ENCODE peak calls at places on chromosome 11, in six cellular contexts. Y is DMS153, Z is SK-N-DZ, Q is IMR-90, F is H4, C is fibroblast of the conjunctiva. M is an unnamed sample.

GRCh38 chr11:26493616-26494015 is 78.4 kb downstream of the MUC15 start:
- DNase-seq in Y (no peak), Z (no peak), Q (no peak), F (no peak), C (no peak), M (no peak)

GRCh38 chr11:57251491-57252104 is 14.5 kb upstream of the APLNR start:
- DNase-seq in Y (no peak), Z (no peak), Q (peak), F (peak), C (peak), M (no peak)

GRCh38 chr11:74543991-74544390 is 48.4 kb upstream of the POLD3 start:
- DNase-seq in Y (peak), Z (no peak), Q (no peak), F (no peak), C (no peak), M (no peak)

GRCh38 chr11:129249351-129249750 is 57.2 kb upstream of the ARHGAP32 start:
- DNase-seq in Y (no peak), Z (no peak), Q (peak), F (peak), C (peak), M (no peak)

GRCh38 chr11:134270250-134270714 is 5.9 kb upstream of the GLB1L3 start:
- DNase-seq in Y (no peak), Z (peak), Q (no peak), F (peak), C (no peak), M (no peak)

GRCh38 chr11:9396752-9397151 is 12.3 kb downstream of the IPO7 start:
- DNase-seq in Y (no peak), Z (no peak), Q (no peak), F (no peak), C (no peak), M (no peak)

GRCh38 chr11:61056566-61056965 is 45.7 kb upstream of the CD5 start:
- DNase-seq in Y (no peak), Z (no peak), Q (no peak), F (no peak), C (no peak), M (no peak)

GRCh38 chr11:34644669-34645406 is 23.9 kb downstream of the EHF start:
- DNase-seq in Y (no peak), Z (no peak), Q (peak), F (peak), C (peak), M (no peak)

GRCh38 chr11:75966546-75967287 is 151.7 kb downstream of the UVRAG start:
- DNase-seq in Y (no peak), Z (no peak), Q (peak), F (peak), C (peak), M (peak)

GRCh38 chr11:90310210-90310609 is 87.4 kb upstream of the CHORDC1 start:
- DNase-seq in Y (no peak), Z (no peak), Q (no peak), F (no peak), C (no peak), M (no peak)

GRCh38 chr11:94790771-94791180 is 22.6 kb downstream of the AMOTL1 start:
- DNase-seq in Y (no peak), Z (no peak), Q (peak), F (no peak), C (no peak), M (peak)

GRCh38 chr11:73295259-73295995 is 12.6 kb upstream of the ARHGEF17 start:
- DNase-seq in Y (peak), Z (peak), Q (peak), F (peak), C (no peak), M (peak)

GRCh38 chr11:86162257-86162656 is 82.3 kb upstream of the EED start:
- DNase-seq in Y (no peak), Z (no peak), Q (peak), F (peak), C (peak), M (peak)

GRCh38 chr11:65962136-65962564 is 616 bp downstream of the SART1 start:
- DNase-seq in Y (no peak), Z (no peak), Q (no peak), F (no peak), C (no peak), M (peak)